ENCODE peak calls at places on chromosomes 5 and 9, in five cellular contexts. H is WERI-Rb-1, I is H1, J is HCT116, S is upper lobe of right lung. W is an unnamed sample.

GRCh38 chr5:109479260-109479860 is 69.6 kb upstream of the PJA2 start:
- DNase-seq in H (no peak), I (no peak), J (no peak), S (no peak), W (no peak)

GRCh38 chr9:100213730-100214477 is 114.9 kb downstream of the INVS start:
- DNase-seq in H (no peak), I (no peak), J (no peak), S (no peak), W (no peak)

GRCh38 chr5:128615578-128615977 is 77.5 kb upstream of the FBN2 start:
- DNase-seq in H (no peak), I (no peak), J (no peak), S (no peak), W (no peak)

GRCh38 chr9:5186416-5187169 is 1.2 kb upstream of the INSL6 start:
- DNase-seq in H (peak), I (peak), J (peak), S (no peak), W (no peak)

GRCh38 chr5:43648499-43649124 is 45.6 kb downstream of the NNT start:
- DNase-seq in H (no peak), I (no peak), J (no peak), S (no peak), W (no peak)

GRCh38 chr5:5140051-5141010 is at the start of gene ADAMTS16:
- DNase-seq in H (no peak), I (no peak), J (no peak), S (no peak), W (no peak)

GRCh38 chr9:33151007-33151557 is 16.1 kb downstream of the B4GALT1 start:
- DNase-seq in H (no peak), I (no peak), J (no peak), S (no peak), W (peak)

GRCh38 chr9:77534376-77535057 is 113.6 kb downstream of the GNA14 start:
- DNase-seq in H (no peak), I (no peak), J (no peak), S (no peak), W (no peak)

GRCh38 chr9:16612627-16613026 is 257.8 kb downstream of the BNC2 start:
- DNase-seq in H (no peak), I (no peak), J (no peak), S (no peak), W (no peak)

GRCh38 chr9:91836515-91836914 is 113.5 kb downstream of the ROR2 start:
- DNase-seq in H (no peak), I (no peak), J (no peak), S (no peak), W (no peak)

GRCh38 chr9:21294325-21294724 is 10.8 kb downstream of the IFNA5 start:
- DNase-seq in H (no peak), I (no peak), J (peak), S (no peak), W (no peak)

GRCh38 chr9:12923472-12924009 is 148.7 kb downstream of the LURAP1L start:
- DNase-seq in H (no peak), I (no peak), J (no peak), S (no peak), W (peak)

GRCh38 chr9:15461056-15461455 is 38.4 kb downstream of the SNAPC3 start:
- DNase-seq in H (no peak), I (no peak), J (no peak), S (no peak), W (no peak)

GRCh38 chr5:30343707-30344106 is 849.8 kb upstream of the CDH6 start:
- DNase-seq in H (no peak), I (no peak), J (no peak), S (no peak), W (no peak)

GRCh38 chr9:83219154-83219923 is 156.4 kb upstream of the RASEF start:
- DNase-seq in H (peak), I (peak), J (peak), S (peak), W (no peak)

GRCh38 chr9:111632695-111633388 is 1.7 kb downstream of the DNAJC25 start:
- DNase-seq in H (no peak), I (no peak), J (no peak), S (no peak), W (no peak)

GRCh38 chr9:4303002-4303401 is 3.1 kb upstream of the GLIS3 start:
- DNase-seq in H (no peak), I (no peak), J (no peak), S (no peak), W (no peak)

GRCh38 chr5:100901851-100902341 is 1.2 kb downstream of the ST8SIA4 start:
- DNase-seq in H (no peak), I (no peak), J (no peak), S (no peak), W (no peak)

GRCh38 chr9:131402073-131402472 is 8.2 kb downstream of the PRRC2B start:
- DNase-seq in H (no peak), I (no peak), J (no peak), S (no peak), W (no peak)

GRCh38 chr9:134670851-134671281 is 29.3 kb downstream of the COL5A1 start:
- DNase-seq in H (no peak), I (no peak), J (no peak), S (peak), W (no peak)

GRCh38 chr9:95627802-95628201 is 111.0 kb upstream of the PTCH1 start:
- DNase-seq in H (no peak), I (no peak), J (no peak), S (no peak), W (no peak)

GRCh38 chr5:175418252-175418651 is 25.7 kb downstream of the DRD1 start:
- DNase-seq in H (no peak), I (no peak), J (peak), S (no peak), W (no peak)

GRCh38 chr5:159786901-159787691 is 129.2 kb upstream of the ADRA1B start:
- DNase-seq in H (no peak), I (no peak), J (no peak), S (peak), W (no peak)

GRCh38 chr5:80181618-80182211 is 74.1 kb downstream of the SERINC5 start:
- DNase-seq in H (no peak), I (no peak), J (peak), S (peak), W (no peak)

GRCh38 chr9:101397746-101398334 is 578 bp downstream of the MRPL50 start:
- DNase-seq in H (no peak), I (no peak), J (no peak), S (no peak), W (no peak)

GRCh38 chr5:75611324-75612210 is at the start of gene ANKDD1B:
- DNase-seq in H (peak), I (no peak), J (no peak), S (peak), W (no peak)

GRCh38 chr9:33686942-33687341 is 108.4 kb upstream of the PRSS3 start:
- DNase-seq in H (no peak), I (no peak), J (no peak), S (no peak), W (no peak)

GRCh38 chr5:71537681-71538080 is 49.5 kb upstream of the MCCC2 start:
- DNase-seq in H (no peak), I (no peak), J (no peak), S (no peak), W (no peak)

GRCh38 chr5:15850536-15850935 is 329.1 kb downstream of the MARCHF11 start:
- DNase-seq in H (no peak), I (no peak), J (no peak), S (no peak), W (no peak)

GRCh38 chr5:58447231-58447630 is 12.7 kb downstream of the PLK2 start:
- DNase-seq in H (no peak), I (no peak), J (no peak), S (no peak), W (no peak)

GRCh38 chr5:68740204-68740910 is 353.5 kb upstream of the SLC30A5 start:
- DNase-seq in H (no peak), I (no peak), J (no peak), S (no peak), W (no peak)

GRCh38 chr9:130971294-130971849 is 32.3 kb upstream of the FIBCD1 start:
- DNase-seq in H (no peak), I (no peak), J (no peak), S (no peak), W (no peak)

GRCh38 chr9:38149647-38150046 is 80.6 kb upstream of the SHB start:
- DNase-seq in H (no peak), I (no peak), J (no peak), S (peak), W (no peak)

GRCh38 chr9:134807726-134808125 is 72.9 kb upstream of the FCN2 start:
- DNase-seq in H (no peak), I (no peak), J (no peak), S (no peak), W (no peak)

GRCh38 chr9:105683688-105684275 is 10.6 kb upstream of the TMEM38B start:
- DNase-seq in H (no peak), I (no peak), J (no peak), S (no peak), W (no peak)

GRCh38 chr5:36450229-36451024 is 148.7 kb upstream of the RANBP3L start:
- DNase-seq in H (no peak), I (no peak), J (no peak), S (no peak), W (no peak)

GRCh38 chr5:102681403-102681983 is 73.6 kb upstream of the PAM start:
- DNase-seq in H (peak), I (peak), J (peak), S (peak), W (no peak)

GRCh38 chr9:70177121-70177520 is 81.7 kb upstream of the SMC5 start:
- DNase-seq in H (no peak), I (no peak), J (no peak), S (no peak), W (no peak)

GRCh38 chr9:70169222-70169621 is 89.6 kb upstream of the SMC5 start:
- DNase-seq in H (no peak), I (no peak), J (no peak), S (no peak), W (no peak)

GRCh38 chr9:70168521-70168920 is 90.3 kb upstream of the SMC5 start:
- DNase-seq in H (no peak), I (no peak), J (no peak), S (no peak), W (no peak)

GRCh38 chr9:70170151-70170795 is 88.5 kb upstream of the SMC5 start:
- DNase-seq in H (no peak), I (no peak), J (no peak), S (no peak), W (no peak)

DNA sequence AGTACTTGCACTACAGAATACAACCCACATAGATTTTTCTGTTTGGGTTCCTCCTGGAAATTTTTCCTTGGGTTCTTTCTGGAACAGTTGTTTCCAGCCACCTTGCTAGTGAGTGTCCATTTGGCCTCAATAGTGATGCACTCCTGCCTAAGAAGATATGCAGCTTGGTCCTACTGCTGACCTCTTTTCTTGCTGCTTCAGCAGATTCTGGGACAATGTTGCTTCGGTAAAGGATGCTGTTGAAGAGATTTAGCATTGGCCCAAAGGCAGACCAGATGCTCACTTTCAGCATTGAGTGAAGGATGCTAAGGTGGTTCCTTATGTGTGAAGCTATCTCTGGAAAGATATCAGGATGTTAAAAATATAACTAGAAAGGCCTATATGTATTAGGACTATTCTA is 86.2 kb upstream of the SMC5 start:
- DNase-seq in H (no peak), I (no peak), J (no peak), S (no peak), W (no peak)
- H3K27ac ChIP-seq in H (no peak), I (no peak), J (no peak), S (no peak), W (no peak)

GRCh38 chr9:133375116-133375723 is 640 bp downstream of the SURF4 start:
- DNase-seq in H (peak), I (no peak), J (no peak), S (no peak), W (no peak)
- TF ChIP-seq CTCF in H (peak), I (peak), J (no peak), S (no peak), W (no peak)

GRCh38 chr5:891117-891836 is 1.3 kb downstream of the BRD9 start:
- DNase-seq in H (no peak), I (peak), J (peak), S (no peak), W (no peak)

GRCh38 chr5:892390-893136 is at the start of the genes BRD9 and TRIP13:
- DNase-seq in H (peak), I (no peak), J (peak), S (peak), W (peak)

GRCh38 chr5:891837-892389 is 688 bp downstream of the BRD9 start:
- DNase-seq in H (no peak), I (no peak), J (no peak), S (no peak), W (no peak)

GRCh38 chr5:893137-893506 is 438 bp downstream of the TRIP13 start:
- DNase-seq in H (no peak), I (no peak), J (no peak), S (no peak), W (no peak)

GRCh38 chr5:893711-894110 is 1.0 kb downstream of the TRIP13 start:
- DNase-seq in H (no peak), I (no peak), J (no peak), S (no peak), W (no peak)
- H3K4me3 ChIP-seq in H (peak), I (peak), J (peak), S (no peak), W (peak)

DNA sequence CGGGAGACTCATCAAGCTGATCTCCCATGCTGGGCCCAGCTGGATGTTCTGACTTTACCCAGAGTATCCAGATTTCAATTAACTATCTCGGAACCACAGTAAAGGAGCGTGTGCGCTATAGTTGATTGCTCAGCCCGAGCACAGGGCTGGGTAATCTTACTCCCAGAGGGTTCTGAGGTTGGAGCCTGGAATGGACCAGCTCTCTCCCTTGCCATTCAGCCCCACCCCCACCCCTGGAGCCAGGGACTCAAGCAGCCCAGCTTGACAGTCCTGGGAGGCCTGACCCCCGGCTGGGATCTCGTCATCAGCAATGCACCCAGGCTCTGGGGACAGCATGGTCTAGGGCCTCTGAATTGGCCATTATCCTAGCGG is 23.7 kb upstream of the PTGES start:
- DNase-seq in H (peak), I (no peak), J (no peak), S (no peak), W (no peak)
- H3K27ac ChIP-seq in H (peak), I (no peak), J (peak), S (peak), W (peak)